ENCODE peak calls at places on chromosomes 3 and 15, in ten cellular contexts. G is activated CD8-positive, alpha-beta memory T cell treated with anti-CD3 and anti-CD28 coated beads for 24 hours; E is RWPE1; N is naive thymus-derived CD8-positive, alpha-beta T cell; O is ELF-1; I is GM03348; T is left cardiac atrium; F is HT1080; J is body of pancreas; V is NCI-H2081 treated with DMSO at 0.1 percent for 48 hours. A is an unnamed sample.

GRCh38 chr15:88144921-88145320 is 111.6 kb downstream of the NTRK3 start:
- DNase-seq in G (no peak), I (no peak), T (no peak), V (no peak), F (no peak), N (no peak), O (no peak), E (no peak), J (no peak), A (peak)

GRCh38 chr3:78978037-78978436 is 789.8 kb downstream of the ROBO1 start:
- DNase-seq in T (no peak), F (peak), G (no peak), J (no peak), V (no peak), I (peak), E (peak), O (no peak), N (no peak), A (no peak)

GRCh38 chr15:67176195-67176971 is 78.1 kb downstream of the AAGAB start:
- DNase-seq in F (no peak), O (peak), N (no peak), J (peak), G (no peak), E (no peak), T (peak), V (no peak), I (no peak), A (peak)

GRCh38 chr15:66833372-66833771 is 131.3 kb downstream of the SMAD6 start:
- DNase-seq in G (no peak), T (no peak), E (no peak), V (no peak), J (no peak), F (no peak), I (no peak), N (no peak), O (peak), A (no peak)

GRCh38 chr15:23013681-23014080 is 25.7 kb downstream of the TUBGCP5 start:
- DNase-seq in V (no peak), F (no peak), N (no peak), T (no peak), E (no peak), I (no peak), G (no peak), O (no peak), J (no peak), A (no peak)

GRCh38 chr3:172329070-172329469 is 119.2 kb downstream of the GHSR start:
- DNase-seq in E (no peak), N (no peak), V (no peak), T (no peak), O (no peak), G (no peak), J (no peak), I (no peak), F (no peak), A (no peak)

GRCh38 chr3:32432711-32433530 is 41.3 kb downstream of the CMTM7 start:
- DNase-seq in N (no peak), E (no peak), G (peak), V (no peak), I (peak), J (no peak), O (no peak), F (no peak), T (no peak), A (no peak)

GRCh38 chr3:172512363-172512762 is 10.9 kb downstream of the TNFSF10 start:
- DNase-seq in N (no peak), V (no peak), J (no peak), O (no peak), F (peak), T (peak), G (no peak), I (no peak), E (no peak), A (no peak)

GRCh38 chr3:194577985-194578905 is 55.0 kb downstream of the TMEM44 start:
- DNase-seq in N (no peak), O (peak), F (peak), T (peak), J (no peak), G (peak), V (no peak), I (peak), E (peak), A (peak)

GRCh38 chr3:35422826-35423601 is 216.3 kb upstream of the ARPP21 start:
- DNase-seq in J (no peak), N (no peak), V (no peak), O (no peak), E (no peak), I (no peak), F (peak), G (no peak), T (no peak), A (peak)

GRCh38 chr3:182450942-182451607 is 342.2 kb upstream of the ATP11B start:
- DNase-seq in F (no peak), T (no peak), O (peak), I (no peak), J (no peak), E (no peak), G (no peak), V (no peak), N (no peak), A (no peak)

GRCh38 chr3:8727793-8728517 is 5.6 kb upstream of the CAV3 start:
- DNase-seq in O (no peak), F (no peak), E (no peak), J (no peak), G (no peak), I (no peak), V (no peak), T (no peak), N (no peak), A (no peak)

GRCh38 chr3:4504340-4505261 is 11.5 kb downstream of the ITPR1 start:
- DNase-seq in J (no peak), T (no peak), G (no peak), I (no peak), F (no peak), V (no peak), O (no peak), N (peak), E (peak), A (no peak)

GRCh38 chr15:32867313-32867626 is 149.5 kb downstream of the GREM1 start:
- DNase-seq in E (peak), G (no peak), V (no peak), N (no peak), I (peak), F (peak), T (no peak), J (no peak), O (peak), A (no peak)

GRCh38 chr15:101307897-101308603 is 13.0 kb upstream of the SNRPA1 start:
- DNase-seq in F (no peak), V (no peak), J (no peak), T (no peak), N (no peak), I (no peak), G (no peak), O (no peak), E (no peak), A (no peak)

GRCh38 chr15:40536501-40536900 is 28.3 kb downstream of the CCDC32 start:
- DNase-seq in F (peak), I (no peak), T (no peak), V (no peak), E (no peak), G (no peak), N (no peak), O (no peak), J (no peak), A (peak)

GRCh38 chr3:57958642-57959406 is 49.4 kb upstream of the FLNB start:
- DNase-seq in N (no peak), G (no peak), F (peak), V (no peak), E (no peak), T (peak), J (no peak), O (peak), I (peak), A (no peak)

GRCh38 chr3:109685084-109686079 is 348.0 kb upstream of the DPPA4 start:
- DNase-seq in J (peak), F (peak), I (peak), E (peak), T (peak), N (no peak), O (peak), G (no peak), V (no peak), A (peak)

GRCh38 chr3:105473521-105474223 is 107.0 kb downstream of the ALCAM start:
- DNase-seq in I (peak), E (peak), F (peak), G (no peak), J (no peak), V (no peak), N (no peak), O (no peak), T (no peak), A (peak)

GRCh38 chr15:89116404-89116803 is 28.1 kb downstream of the ABHD2 start:
- DNase-seq in V (peak), I (no peak), N (no peak), G (no peak), J (peak), E (no peak), O (no peak), T (no peak), F (no peak), A (no peak)

GRCh38 chr15:78298983-78299301 is 467 bp downstream of the SKIC8 start:
- DNase-seq in J (no peak), O (no peak), G (no peak), V (no peak), I (peak), F (no peak), E (peak), N (no peak), T (no peak), A (peak)

GRCh38 chr15:59594493-59594942 is 17.1 kb upstream of the GCNT3 start:
- DNase-seq in T (no peak), E (peak), F (peak), J (no peak), N (no peak), V (no peak), O (peak), G (no peak), I (peak), A (peak)

GRCh38 chr15:29637555-29637954 is 184.7 kb downstream of the TJP1 start:
- DNase-seq in N (no peak), F (no peak), G (no peak), E (no peak), T (no peak), V (no peak), O (no peak), I (no peak), J (no peak), A (no peak)

GRCh38 chr3:149401215-149401925 is 23.9 kb upstream of the TM4SF1 start:
- DNase-seq in T (no peak), E (no peak), J (peak), O (no peak), G (no peak), I (no peak), N (no peak), V (no peak), F (peak), A (peak)

GRCh38 chr3:9951126-9951525 is 1.1 kb downstream of the PRRT3 start:
- DNase-seq in T (no peak), G (no peak), I (no peak), N (no peak), J (no peak), F (no peak), E (no peak), V (no peak), O (no peak), A (no peak)

GRCh38 chr3:3286014-3286413 is 106.5 kb upstream of the CRBN start:
- DNase-seq in I (no peak), J (no peak), O (no peak), N (no peak), G (no peak), F (peak), E (no peak), V (no peak), T (no peak), A (peak)

GRCh38 chr3:66047321-66048050 is 8.8 kb upstream of the MAGI1 start:
- DNase-seq in V (no peak), T (peak), E (peak), I (peak), N (no peak), J (no peak), F (peak), G (no peak), O (no peak), A (peak)

GRCh38 chr3:128710816-128711433 is 15.1 kb upstream of the RAB7A start:
- DNase-seq in O (no peak), N (no peak), T (no peak), V (no peak), I (no peak), E (no peak), J (no peak), G (no peak), F (no peak), A (no peak)

GRCh38 chr3:74129056-74129455 is 485.4 kb downstream of the CNTN3 start:
- DNase-seq in G (no peak), E (no peak), I (no peak), N (no peak), V (no peak), T (no peak), O (no peak), J (no peak), F (no peak), A (no peak)

A was measured in MG63.